ENCODE peak calls at places on chromosomes 1 and 21, in ten cellular contexts. P is foreskin fibroblast, N is cerebellum, R is fibroblast of lung, O is caudate nucleus, X is GM03348, Q is prostate gland, L is putamen, C is iris pigment epithelial cell, H is Right ventricle myocardium superior. E is an unnamed sample.

GRCh38 chr1:150409504-150410362 is 45.8 kb downstream of the RPRD2 start:
- DNase-seq in P (no peak), N (no peak), R (peak; percentile 25), O (no peak), X (no peak), Q (no peak), L (no peak), C (no peak), H (peak; percentile 51), E (no peak)

GRCh38 chr1:22375601-22376000 is 76.0 kb upstream of the ZBTB40 start:
- DNase-seq in P (no peak), N (no peak), R (no peak), O (no peak), X (peak; percentile 19), Q (no peak), L (no peak), C (no peak), H (no peak), E (no peak)

GRCh38 chr1:176462671-176463225 is at the start of gene PAPPA2:
- DNase-seq in P (no peak), N (no peak), R (no peak), O (no peak), X (no peak), Q (no peak), L (no peak), C (no peak), H (no peak), E (no peak)

GRCh38 chr21:31298618-31299269 is 45.3 kb downstream of the TIAM1 start:
- DNase-seq in P (no peak), N (no peak), R (no peak), O (no peak), X (no peak), Q (no peak), L (no peak), C (no peak), H (no peak), E (no peak)

GRCh38 chr1:101235696-101236545 is 898 bp upstream of the S1PR1 start:
- DNase-seq in P (peak; percentile 18), N (no peak), R (peak; percentile 48), O (no peak), X (peak; percentile 51), Q (peak; percentile 28), L (no peak), C (peak; percentile 49), H (peak; percentile 60), E (peak; percentile 87)

GRCh38 chr1:159853417-159853816 is 9.0 kb downstream of the VSIG8 start:
- DNase-seq in P (no peak), N (no peak), R (no peak), O (no peak), X (peak; percentile 29), Q (no peak), L (no peak), C (peak; percentile 68), H (no peak), E (no peak)

GRCh38 chr1:112628516-112628915 is 8.9 kb downstream of the CAPZA1 start:
- DNase-seq in P (no peak), N (no peak), R (no peak), O (no peak), X (no peak), Q (no peak), L (no peak), C (no peak), H (no peak), E (no peak)

GRCh38 chr1:180470031-180470430 is 32.3 kb downstream of the ACBD6 start:
- DNase-seq in P (no peak), N (no peak), R (no peak), O (no peak), X (no peak), Q (no peak), L (no peak), C (no peak), H (no peak), E (no peak)

GRCh38 chr21:45226540-45227326 is 61.0 kb downstream of the POFUT2 start:
- DNase-seq in P (no peak), N (no peak), R (no peak), O (no peak), X (no peak), Q (no peak), L (no peak), C (no peak), H (no peak), E (no peak)

GRCh38 chr1:39370602-39371001 is 120.8 kb upstream of the BMP8A start:
- DNase-seq in P (no peak), N (no peak), R (no peak), O (no peak), X (no peak), Q (no peak), L (no peak), C (no peak), H (no peak), E (no peak)